ENCODE peak calls at places on chromosomes 13 and 19, in six cellular contexts. One of them, this sample, is unnamed. For H3K36me3, the result is how much of the 10 kb centered on the place peaks cover.

GRCh38 chr13:24159362-24159761 is 1.2 kb upstream of the SPATA13 start:
- DNase-seq in A673: no peak
- DNase-seq in fibroblast of lung: no peak
- DNase-seq in CD8-positive, alpha-beta T cell: no peak
- DNase-seq in ascending aorta: no peak
- DNase-seq in left lung: no peak
- DNase-seq in this sample: no peak

GRCh38 chr19:6802336-6803035 is 30.0 kb downstream of the VAV1 start:
- DNase-seq in A673: peak
- DNase-seq in fibroblast of lung: no peak
- DNase-seq in CD8-positive, alpha-beta T cell: peak
- DNase-seq in left lung: peak
- DNase-seq in ascending aorta: peak
- DNase-seq in this sample: peak

GRCh38 chr19:5171711-5172110 is 168.9 kb downstream of the PTPRS start:
- DNase-seq in left lung: no peak
- DNase-seq in ascending aorta: no peak
- DNase-seq in CD8-positive, alpha-beta T cell: no peak
- DNase-seq in fibroblast of lung: no peak
- DNase-seq in A673: no peak
- DNase-seq in this sample: peak

GRCh38 chr13:113526466-113527220 is 36.1 kb upstream of the DCUN1D2 start:
- DNase-seq in left lung: peak
- DNase-seq in ascending aorta: peak
- DNase-seq in fibroblast of lung: no peak
- DNase-seq in A673: no peak
- DNase-seq in CD8-positive, alpha-beta T cell: no peak
- DNase-seq in this sample: no peak

GRCh38 chr13:97928306-97928705 is 25.2 kb upstream of the IPO5 start:
- DNase-seq in ascending aorta: no peak
- DNase-seq in left lung: no peak
- DNase-seq in fibroblast of lung: no peak
- DNase-seq in CD8-positive, alpha-beta T cell: no peak
- DNase-seq in A673: no peak
- DNase-seq in this sample: no peak

GRCh38 chr19:40217921-40218890 is at the start of gene TTC9B:
- DNase-seq in CD8-positive, alpha-beta T cell: peak
- DNase-seq in A673: peak
- DNase-seq in fibroblast of lung: no peak
- DNase-seq in left lung: peak
- DNase-seq in ascending aorta: no peak
- DNase-seq in this sample: no peak

GRCh38 chr13:46864941-46865340 is 31.9 kb downstream of the HTR2A start:
- DNase-seq in CD8-positive, alpha-beta T cell: no peak
- DNase-seq in A673: no peak
- DNase-seq in fibroblast of lung: no peak
- DNase-seq in left lung: no peak
- DNase-seq in ascending aorta: no peak
- DNase-seq in this sample: peak

GRCh38 chr13:49020328-49020727 is 44.6 kb downstream of the FNDC3A start:
- DNase-seq in ascending aorta: no peak
- DNase-seq in CD8-positive, alpha-beta T cell: no peak
- DNase-seq in fibroblast of lung: no peak
- DNase-seq in left lung: no peak
- DNase-seq in A673: no peak
- DNase-seq in this sample: no peak

GRCh38 chr13:101080616-101081015 is 335.7 kb downstream of the NALCN start:
- DNase-seq in ascending aorta: no peak
- DNase-seq in left lung: no peak
- DNase-seq in CD8-positive, alpha-beta T cell: no peak
- DNase-seq in fibroblast of lung: no peak
- DNase-seq in A673: no peak
- DNase-seq in this sample: no peak

GRCh38 chr19:35901854-35902661 is at the start of gene HCST:
- DNase-seq in left lung: peak
- DNase-seq in fibroblast of lung: no peak
- DNase-seq in CD8-positive, alpha-beta T cell: peak
- DNase-seq in ascending aorta: no peak
- DNase-seq in A673: peak
- DNase-seq in this sample: peak

GRCh38 chr13:93603043-93603442 is 376.4 kb downstream of the GPC6 start:
- DNase-seq in fibroblast of lung: peak
- DNase-seq in ascending aorta: peak
- DNase-seq in left lung: no peak
- DNase-seq in A673: peak
- DNase-seq in CD8-positive, alpha-beta T cell: no peak
- DNase-seq in this sample: peak

GRCh38 chr13:60047943-60048342 is 115.8 kb downstream of the DIAPH3 start:
- DNase-seq in left lung: no peak
- DNase-seq in A673: peak
- DNase-seq in ascending aorta: no peak
- DNase-seq in CD8-positive, alpha-beta T cell: no peak
- DNase-seq in fibroblast of lung: peak
- DNase-seq in this sample: peak

GRCh38 chr13:31050486-31051400 is 111.0 kb downstream of the HSPH1 start:
- DNase-seq in left lung: no peak
- DNase-seq in ascending aorta: peak
- DNase-seq in fibroblast of lung: no peak
- DNase-seq in CD8-positive, alpha-beta T cell: no peak
- DNase-seq in A673: peak
- DNase-seq in this sample: no peak

GRCh38 chr13:90750957-90751356 is 596.5 kb upstream of the MIR17HG start:
- DNase-seq in CD8-positive, alpha-beta T cell: no peak
- DNase-seq in left lung: no peak
- DNase-seq in A673: no peak
- DNase-seq in fibroblast of lung: no peak
- DNase-seq in ascending aorta: no peak
- DNase-seq in this sample: no peak

GRCh38 chr13:37616131-37616530 is 17.6 kb upstream of the POSTN start:
- DNase-seq in CD8-positive, alpha-beta T cell: no peak
- DNase-seq in left lung: no peak
- DNase-seq in A673: no peak
- DNase-seq in fibroblast of lung: no peak
- DNase-seq in ascending aorta: no peak
- DNase-seq in this sample: no peak

DNA sequence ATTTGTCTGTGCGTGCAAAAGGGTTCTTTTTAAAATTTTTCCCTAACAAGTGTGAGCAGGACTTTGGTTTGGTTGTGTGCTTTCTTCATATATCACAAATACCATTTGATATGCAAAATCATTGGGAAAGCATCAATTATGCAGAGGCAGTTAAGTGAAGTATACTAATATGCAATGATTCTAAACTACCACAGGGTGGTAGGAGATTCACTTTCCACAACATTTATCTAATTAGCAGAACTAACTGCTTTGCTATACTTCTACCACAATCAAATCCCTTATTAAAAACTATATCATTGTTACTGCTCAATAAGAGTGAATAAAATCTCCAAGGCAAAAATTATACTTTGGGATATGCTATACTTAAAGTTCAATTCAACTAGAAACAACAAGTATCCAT is 2738.9 kb upstream of the PCDH20 start:
- DNase-seq in CD8-positive, alpha-beta T cell: no peak
- DNase-seq in left lung: no peak
- DNase-seq in A673: peak
- DNase-seq in ascending aorta: no peak
- DNase-seq in fibroblast of lung: peak
- DNase-seq in this sample: no peak
- TF ChIP-seq CTCF in CD8-positive, alpha-beta T cell: no peak
- TF ChIP-seq CTCF in left lung: no peak
- TF ChIP-seq CTCF in A673: peak
- TF ChIP-seq CTCF in ascending aorta: no peak
- TF ChIP-seq CTCF in fibroblast of lung: peak
- TF ChIP-seq CTCF in this sample: no peak

GRCh38 chr13:63609574-63609973 is 2193.9 kb upstream of the PCDH20 start:
- DNase-seq in fibroblast of lung: no peak
- DNase-seq in A673: no peak
- DNase-seq in left lung: no peak
- DNase-seq in CD8-positive, alpha-beta T cell: no peak
- DNase-seq in ascending aorta: no peak
- DNase-seq in this sample: no peak

DNA sequence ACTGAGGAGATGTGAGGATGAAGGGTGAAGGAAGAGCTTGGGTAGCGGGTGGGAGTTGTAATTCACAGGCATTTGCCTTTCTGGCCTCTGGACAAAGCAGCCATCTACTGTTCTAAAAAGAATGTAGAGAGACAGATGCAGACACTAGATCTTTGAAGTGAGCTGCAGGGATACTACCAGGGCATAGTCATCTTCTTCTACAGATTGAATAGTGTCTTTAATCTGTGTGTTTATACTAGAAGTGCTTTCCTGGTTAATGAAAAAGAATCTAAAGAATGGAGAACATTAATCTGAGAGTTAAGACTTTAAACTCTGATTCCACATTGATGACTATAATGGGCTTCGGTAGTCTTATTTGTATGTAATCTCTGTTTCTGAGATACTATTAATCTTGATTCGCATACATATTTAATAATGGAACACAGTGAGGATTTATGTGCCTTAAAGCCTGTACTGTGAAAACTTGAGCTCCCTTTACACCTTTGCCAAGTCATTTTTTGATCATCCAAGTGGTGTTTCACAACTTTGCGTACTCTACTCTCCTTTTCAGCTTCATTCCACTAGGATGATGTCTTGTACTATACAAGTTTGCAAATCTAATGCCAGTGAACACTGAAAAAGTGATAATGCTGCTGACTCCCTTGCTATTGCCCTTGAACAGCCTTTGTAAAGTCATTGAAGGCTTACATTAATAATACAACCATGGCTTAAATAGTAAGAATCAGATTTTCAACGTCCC is 2199.4 kb upstream of the PCDH20 start:
- DNase-seq in A673: no peak
- DNase-seq in ascending aorta: no peak
- DNase-seq in fibroblast of lung: no peak
- DNase-seq in CD8-positive, alpha-beta T cell: no peak
- DNase-seq in left lung: no peak
- DNase-seq in this sample: no peak
- H3K4me3 ChIP-seq in A673: no peak
- H3K4me3 ChIP-seq in ascending aorta: no peak
- H3K4me3 ChIP-seq in fibroblast of lung: no peak
- H3K4me3 ChIP-seq in CD8-positive, alpha-beta T cell: no peak
- H3K4me3 ChIP-seq in left lung: no peak
- H3K4me3 ChIP-seq in this sample: no peak

GRCh38 chr19:581399-582111 is 8.1 kb upstream of the HCN2 start:
- DNase-seq in A673: no peak
- DNase-seq in left lung: peak
- DNase-seq in fibroblast of lung: no peak
- DNase-seq in CD8-positive, alpha-beta T cell: no peak
- DNase-seq in ascending aorta: no peak
- DNase-seq in this sample: no peak
- H3K36me3 ChIP-seq in A673: half or more
- H3K36me3 ChIP-seq in left lung: under half
- H3K36me3 ChIP-seq in fibroblast of lung: under half
- H3K36me3 ChIP-seq in CD8-positive, alpha-beta T cell: under half
- H3K36me3 ChIP-seq in ascending aorta: under half
- H3K36me3 ChIP-seq in this sample: under half

DNA sequence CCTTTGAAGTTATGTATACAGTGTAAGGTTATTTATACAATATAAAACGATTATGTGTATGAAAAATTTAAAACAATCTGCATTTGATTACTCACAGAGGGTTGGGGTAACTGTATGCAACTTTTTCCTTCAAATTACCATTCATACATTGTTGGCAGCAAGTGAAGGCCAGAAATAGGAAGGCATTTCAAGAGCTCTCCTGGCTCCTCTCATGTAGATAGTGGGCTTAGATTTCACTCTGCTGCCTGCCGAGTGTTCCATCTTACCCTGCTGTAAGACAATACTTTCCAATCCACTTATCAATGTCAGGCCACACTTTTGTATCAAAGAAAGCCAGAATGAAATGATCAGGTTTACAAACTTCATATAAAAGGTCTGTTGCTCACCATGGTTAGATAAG is 245.2 kb downstream of the DNAJC15 start:
- DNase-seq in A673: no peak
- DNase-seq in left lung: no peak
- DNase-seq in CD8-positive, alpha-beta T cell: no peak
- DNase-seq in fibroblast of lung: no peak
- DNase-seq in ascending aorta: no peak
- DNase-seq in this sample: no peak
- TF ChIP-seq CTCF in A673: no peak
- TF ChIP-seq CTCF in left lung: no peak
- TF ChIP-seq CTCF in CD8-positive, alpha-beta T cell: no peak
- TF ChIP-seq CTCF in fibroblast of lung: no peak
- TF ChIP-seq CTCF in ascending aorta: no peak
- TF ChIP-seq CTCF in this sample: no peak

GRCh38 chr13:50396001-50396400 is 380.8 kb downstream of the KCNRG start:
- DNase-seq in left lung: no peak
- DNase-seq in A673: no peak
- DNase-seq in fibroblast of lung: no peak
- DNase-seq in ascending aorta: no peak
- DNase-seq in CD8-positive, alpha-beta T cell: no peak
- DNase-seq in this sample: peak

GRCh38 chr13:50400930-50401553 is 385.8 kb downstream of the KCNRG start:
- DNase-seq in A673: peak
- DNase-seq in left lung: no peak
- DNase-seq in CD8-positive, alpha-beta T cell: no peak
- DNase-seq in ascending aorta: no peak
- DNase-seq in fibroblast of lung: peak
- DNase-seq in this sample: peak

GRCh38 chr13:50401721-50402510 is 386.7 kb downstream of the KCNRG start:
- DNase-seq in A673: peak
- DNase-seq in left lung: no peak
- DNase-seq in fibroblast of lung: peak
- DNase-seq in CD8-positive, alpha-beta T cell: no peak
- DNase-seq in ascending aorta: no peak
- DNase-seq in this sample: peak

GRCh38 chr13:50403311-50403710 is 388.1 kb downstream of the KCNRG start:
- DNase-seq in A673: no peak
- DNase-seq in fibroblast of lung: no peak
- DNase-seq in CD8-positive, alpha-beta T cell: no peak
- DNase-seq in left lung: no peak
- DNase-seq in ascending aorta: no peak
- DNase-seq in this sample: peak

GRCh38 chr13:50400035-50400726 is 384.9 kb downstream of the KCNRG start:
- DNase-seq in left lung: no peak
- DNase-seq in A673: peak
- DNase-seq in ascending aorta: no peak
- DNase-seq in fibroblast of lung: peak
- DNase-seq in CD8-positive, alpha-beta T cell: no peak
- DNase-seq in this sample: no peak
- H3K4me3 ChIP-seq in left lung: no peak
- H3K4me3 ChIP-seq in A673: no peak
- H3K4me3 ChIP-seq in ascending aorta: no peak
- H3K4me3 ChIP-seq in fibroblast of lung: no peak
- H3K4me3 ChIP-seq in CD8-positive, alpha-beta T cell: no peak
- H3K4me3 ChIP-seq in this sample: no peak

GRCh38 chr19:11447347-11448262 is 12.2 kb downstream of the PRKCSH start:
- DNase-seq in ascending aorta: no peak
- DNase-seq in fibroblast of lung: no peak
- DNase-seq in CD8-positive, alpha-beta T cell: no peak
- DNase-seq in A673: no peak
- DNase-seq in left lung: no peak
- DNase-seq in this sample: no peak

GRCh38 chr19:11446271-11446651 is 10.8 kb downstream of the PRKCSH start:
- DNase-seq in left lung: no peak
- DNase-seq in ascending aorta: no peak
- DNase-seq in fibroblast of lung: no peak
- DNase-seq in CD8-positive, alpha-beta T cell: no peak
- DNase-seq in A673: no peak
- DNase-seq in this sample: no peak

GRCh38 chr19:11446652-11447301 is 11.3 kb downstream of the PRKCSH start:
- DNase-seq in fibroblast of lung: peak
- DNase-seq in CD8-positive, alpha-beta T cell: peak
- DNase-seq in ascending aorta: no peak
- DNase-seq in left lung: peak
- DNase-seq in A673: peak
- DNase-seq in this sample: no peak

GRCh38 chr19:11444059-11444458 is 8.6 kb downstream of the PRKCSH start:
- DNase-seq in ascending aorta: no peak
- DNase-seq in left lung: no peak
- DNase-seq in fibroblast of lung: no peak
- DNase-seq in A673: no peak
- DNase-seq in CD8-positive, alpha-beta T cell: no peak
- DNase-seq in this sample: peak

GRCh38 chr19:11445141-11445540 is 9.7 kb downstream of the PRKCSH start:
- DNase-seq in fibroblast of lung: no peak
- DNase-seq in ascending aorta: no peak
- DNase-seq in left lung: no peak
- DNase-seq in CD8-positive, alpha-beta T cell: no peak
- DNase-seq in A673: no peak
- DNase-seq in this sample: no peak
- H3K36me3 ChIP-seq in fibroblast of lung: under half
- H3K36me3 ChIP-seq in ascending aorta: half or more
- H3K36me3 ChIP-seq in left lung: under half
- H3K36me3 ChIP-seq in CD8-positive, alpha-beta T cell: under half
- H3K36me3 ChIP-seq in A673: half or more
- H3K36me3 ChIP-seq in this sample: under half

This sample was measured in bronchial epithelial cell.